ENCODE peak calls at places on chromosome 18, in five cellular contexts. One of them, this sample, is unnamed.

GRCh38 chr18:12403601-12404506 is 3.9 kb upstream of the PRELID3A start:
- DNase-seq in GM06990: no peak
- DNase-seq in transverse colon: no peak
- DNase-seq in OCI-LY7: no peak
- DNase-seq in K562: peak; percentile 55
- DNase-seq in this sample: peak; percentile 74

GRCh38 chr18:51273435-51273834 is 76.0 kb upstream of the MEX3C start:
- DNase-seq in GM06990: no peak
- DNase-seq in transverse colon: no peak
- DNase-seq in OCI-LY7: no peak
- DNase-seq in K562: no peak
- DNase-seq in this sample: no peak

GRCh38 chr18:55509631-55510372 is 78.2 kb downstream of the TCF4 start:
- DNase-seq in GM06990: peak; percentile 16
- DNase-seq in transverse colon: no peak
- DNase-seq in OCI-LY7: peak; percentile 53
- DNase-seq in K562: no peak
- DNase-seq in this sample: peak; percentile 92

GRCh38 chr18:77065221-77065981 is 67.2 kb downstream of the MBP start:
- DNase-seq in GM06990: peak; percentile 71
- DNase-seq in transverse colon: no peak
- DNase-seq in OCI-LY7: no peak
- DNase-seq in K562: no peak
- DNase-seq in this sample: peak; percentile 94

GRCh38 chr18:11150271-11150615 is 874 bp upstream of the PIEZO2 start:
- DNase-seq in GM06990: no peak
- DNase-seq in transverse colon: no peak
- DNase-seq in OCI-LY7: no peak
- DNase-seq in K562: no peak
- DNase-seq in this sample: no peak

GRCh38 chr18:74784791-74785190 is 187.1 kb downstream of the ZNF407 start:
- DNase-seq in GM06990: no peak
- DNase-seq in transverse colon: no peak
- DNase-seq in OCI-LY7: no peak
- DNase-seq in K562: no peak
- DNase-seq in this sample: no peak

GRCh38 chr18:7202119-7202680 is 28.7 kb upstream of the LRRC30 start:
- DNase-seq in GM06990: no peak
- DNase-seq in transverse colon: no peak
- DNase-seq in OCI-LY7: no peak
- DNase-seq in K562: no peak
- DNase-seq in this sample: no peak

GRCh38 chr18:3388323-3388722 is 61.6 kb upstream of the TGIF1 start:
- DNase-seq in GM06990: no peak
- DNase-seq in transverse colon: no peak
- DNase-seq in OCI-LY7: no peak
- DNase-seq in K562: no peak
- DNase-seq in this sample: no peak

GRCh38 chr18:11873670-11874340 is 22.6 kb downstream of the CHMP1B start:
- DNase-seq in GM06990: no peak
- DNase-seq in transverse colon: no peak
- DNase-seq in OCI-LY7: no peak
- DNase-seq in K562: no peak
- DNase-seq in this sample: no peak

GRCh38 chr18:41751161-41751560 is 203.9 kb upstream of the PIK3C3 start:
- DNase-seq in GM06990: no peak
- DNase-seq in transverse colon: no peak
- DNase-seq in OCI-LY7: no peak
- DNase-seq in K562: no peak
- DNase-seq in this sample: no peak

GRCh38 chr18:34493566-34494358 is 216.3 kb upstream of the DTNA start:
- DNase-seq in GM06990: peak; percentile 76
- DNase-seq in transverse colon: no peak
- DNase-seq in OCI-LY7: no peak
- DNase-seq in K562: no peak
- DNase-seq in this sample: peak; percentile 15

GRCh38 chr18:75160315-75160714 is 48.6 kb downstream of the PTGR3 start:
- DNase-seq in GM06990: no peak
- DNase-seq in transverse colon: no peak
- DNase-seq in OCI-LY7: no peak
- DNase-seq in K562: no peak
- DNase-seq in this sample: no peak

GRCh38 chr18:42578781-42579180 is 536.7 kb downstream of the RIT2 start:
- DNase-seq in GM06990: no peak
- DNase-seq in transverse colon: no peak
- DNase-seq in OCI-LY7: no peak
- DNase-seq in K562: no peak
- DNase-seq in this sample: peak; percentile 19

GRCh38 chr18:4412286-4412685 is 42.8 kb downstream of the DLGAP1 start:
- DNase-seq in GM06990: no peak
- DNase-seq in transverse colon: no peak
- DNase-seq in OCI-LY7: no peak
- DNase-seq in K562: no peak
- DNase-seq in this sample: no peak

GRCh38 chr18:49177812-49178211 is 227.0 kb upstream of the SMAD7 start:
- DNase-seq in GM06990: no peak
- DNase-seq in transverse colon: no peak
- DNase-seq in OCI-LY7: no peak
- DNase-seq in K562: no peak
- DNase-seq in this sample: peak; percentile 80

GRCh38 chr18:76721207-76721996 is 101.0 kb upstream of the ZNF236 start:
- DNase-seq in GM06990: no peak
- DNase-seq in transverse colon: no peak
- DNase-seq in OCI-LY7: no peak
- DNase-seq in K562: no peak
- DNase-seq in this sample: no peak

GRCh38 chr18:48031011-48031480 is 100.6 kb upstream of the SMAD2 start:
- DNase-seq in GM06990: no peak
- DNase-seq in transverse colon: peak; percentile 57
- DNase-seq in OCI-LY7: peak; percentile 12
- DNase-seq in K562: peak; percentile 40
- DNase-seq in this sample: peak; percentile 42

GRCh38 chr18:25177631-25178030 is 174.3 kb downstream of the ZNF521 start:
- DNase-seq in GM06990: no peak
- DNase-seq in transverse colon: no peak
- DNase-seq in OCI-LY7: no peak
- DNase-seq in K562: no peak
- DNase-seq in this sample: no peak

GRCh38 chr18:35998967-35999366 is 26.5 kb downstream of the RMP24 start:
- DNase-seq in GM06990: no peak
- DNase-seq in transverse colon: no peak
- DNase-seq in OCI-LY7: peak; percentile 6
- DNase-seq in K562: peak; percentile 43
- DNase-seq in this sample: no peak

GRCh38 chr18:61651145-61651879 is 241.5 kb downstream of the RNF152 start:
- DNase-seq in GM06990: no peak
- DNase-seq in transverse colon: no peak
- DNase-seq in OCI-LY7: no peak
- DNase-seq in K562: no peak
- DNase-seq in this sample: no peak

GRCh38 chr18:55457028-55457427 is 131.0 kb downstream of the TCF4 start:
- DNase-seq in GM06990: no peak
- DNase-seq in transverse colon: no peak
- DNase-seq in OCI-LY7: no peak
- DNase-seq in K562: no peak
- DNase-seq in this sample: no peak

GRCh38 chr18:12921178-12921577 is 26.6 kb upstream of the SEH1L start:
- DNase-seq in GM06990: no peak
- DNase-seq in transverse colon: no peak
- DNase-seq in OCI-LY7: no peak
- DNase-seq in K562: no peak
- DNase-seq in this sample: no peak

DNA sequence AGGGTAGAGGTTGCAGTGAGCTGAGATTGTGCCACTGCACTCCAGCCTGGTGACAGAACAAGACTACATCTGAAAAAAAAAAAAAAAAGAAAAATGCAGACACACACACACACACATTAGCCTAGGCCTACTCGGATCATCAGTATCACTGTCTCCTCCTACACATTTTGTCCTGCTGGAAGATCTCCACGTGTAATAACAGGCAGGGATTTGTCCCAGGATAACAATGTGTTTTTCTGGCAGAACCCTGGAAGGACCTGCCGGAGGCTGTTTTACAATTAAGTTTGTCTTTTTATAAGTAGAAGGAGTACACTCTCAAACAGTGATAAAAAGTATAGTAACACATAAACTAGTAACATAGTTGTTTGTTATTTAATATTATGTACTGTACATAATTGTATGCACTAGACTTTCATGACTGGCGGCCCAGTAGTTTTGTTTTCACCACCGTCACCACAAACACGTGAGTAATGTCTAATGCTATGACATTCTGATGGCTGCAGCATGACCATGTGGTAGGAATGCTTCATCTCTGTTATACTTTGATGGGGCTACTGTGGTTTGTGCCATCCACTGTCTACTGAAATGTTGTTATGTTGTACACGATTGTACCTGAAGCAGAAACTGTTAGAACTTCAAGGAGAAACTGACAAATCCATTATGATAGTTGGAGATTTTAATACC is 130.6 kb downstream of the ATP9B start:
- DNase-seq in GM06990: no peak
- DNase-seq in transverse colon: no peak
- DNase-seq in OCI-LY7: no peak
- DNase-seq in K562: no peak
- DNase-seq in this sample: peak; percentile 10
- TF ChIP-seq CTCF in GM06990: no peak
- TF ChIP-seq CTCF in transverse colon: no peak
- TF ChIP-seq CTCF in OCI-LY7: no peak
- TF ChIP-seq CTCF in K562: no peak
- TF ChIP-seq CTCF in this sample: no peak

GRCh38 chr18:58576641-58577251 is 52.1 kb downstream of the ALPK2 start:
- DNase-seq in GM06990: no peak
- DNase-seq in transverse colon: no peak
- DNase-seq in OCI-LY7: no peak
- DNase-seq in K562: no peak
- DNase-seq in this sample: peak; percentile 65
- H3K4me3 ChIP-seq in GM06990: no peak overlapping the region
- H3K4me3 ChIP-seq in transverse colon: no peak overlapping the region
- H3K4me3 ChIP-seq in OCI-LY7: no peak overlapping the region
- H3K4me3 ChIP-seq in K562: no peak overlapping the region
- H3K4me3 ChIP-seq in this sample: peak overlapping the region; percentile 50

DNA sequence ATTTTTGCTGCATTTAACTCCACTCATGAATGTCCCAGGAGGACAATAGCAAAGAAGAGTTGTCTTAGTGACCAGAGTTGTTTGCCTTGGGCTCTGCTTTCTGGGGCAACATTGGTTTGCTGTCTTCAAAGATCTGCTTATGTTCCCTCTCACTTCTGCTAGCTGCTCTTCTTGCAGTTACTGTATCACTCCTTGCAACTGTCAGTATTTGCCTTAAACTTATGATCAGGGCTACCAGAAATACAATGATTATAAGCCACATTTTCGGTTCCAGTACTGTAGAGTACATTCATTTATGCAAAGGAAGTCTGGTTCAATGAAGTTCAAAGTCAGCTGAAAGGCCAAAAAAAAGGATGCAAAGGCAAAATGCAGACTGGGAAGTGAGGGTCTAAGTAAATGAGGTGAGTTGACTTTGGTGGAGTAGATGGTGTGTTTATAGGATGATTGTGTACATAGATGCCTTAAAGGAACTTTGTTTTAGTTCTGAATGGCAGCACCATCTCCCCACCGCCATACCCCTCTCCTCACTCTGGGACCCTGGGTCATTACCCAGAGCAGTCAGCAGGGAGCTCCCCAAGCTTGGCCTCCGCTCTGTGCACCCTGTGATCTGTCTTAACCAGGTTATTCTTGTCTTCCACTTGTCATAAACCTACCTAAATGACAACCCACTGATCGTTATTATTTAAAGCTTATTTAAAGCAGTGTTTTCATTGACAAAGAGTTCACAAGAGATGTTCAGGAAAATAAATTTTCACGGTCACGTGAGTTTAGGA is 236.0 kb downstream of the DOK6 start:
- DNase-seq in GM06990: no peak
- DNase-seq in transverse colon: no peak
- DNase-seq in OCI-LY7: no peak
- DNase-seq in K562: no peak
- DNase-seq in this sample: no peak
- TF ChIP-seq CTCF in GM06990: peak; percentile 41
- TF ChIP-seq CTCF in transverse colon: no peak
- TF ChIP-seq CTCF in OCI-LY7: no peak
- TF ChIP-seq CTCF in K562: no peak
- TF ChIP-seq CTCF in this sample: no peak

GRCh38 chr18:26657618-26658581 is 109.5 kb upstream of the KCTD1 start:
- DNase-seq in GM06990: no peak
- DNase-seq in transverse colon: no peak
- DNase-seq in OCI-LY7: no peak
- DNase-seq in K562: no peak
- DNase-seq in this sample: no peak
- H3K4me3 ChIP-seq in GM06990: peak overlapping the region; percentile 62
- H3K4me3 ChIP-seq in transverse colon: peak overlapping the region; percentile 90
- H3K4me3 ChIP-seq in OCI-LY7: no peak overlapping the region
- H3K4me3 ChIP-seq in K562: no peak overlapping the region
- H3K4me3 ChIP-seq in this sample: peak overlapping the region; percentile 66

GRCh38 chr18:46291149-46291548 is 187.0 kb downstream of the HAUS1 start:
- DNase-seq in GM06990: no peak
- DNase-seq in transverse colon: no peak
- DNase-seq in OCI-LY7: peak; percentile 3
- DNase-seq in K562: no peak
- DNase-seq in this sample: no peak
- TF ChIP-seq CTCF in GM06990: no peak
- TF ChIP-seq CTCF in transverse colon: no peak
- TF ChIP-seq CTCF in OCI-LY7: no peak
- TF ChIP-seq CTCF in K562: peak; percentile 19
- TF ChIP-seq CTCF in this sample: no peak

GRCh38 chr18:72866901-72867701 is 686 bp downstream of the NETO1 start:
- DNase-seq in GM06990: no peak
- DNase-seq in transverse colon: no peak
- DNase-seq in OCI-LY7: no peak
- DNase-seq in K562: no peak
- DNase-seq in this sample: peak; percentile 49

GRCh38 chr18:72867721-72868665 is at the start of gene NETO1:
- DNase-seq in GM06990: no peak
- DNase-seq in transverse colon: no peak
- DNase-seq in OCI-LY7: no peak
- DNase-seq in K562: no peak
- DNase-seq in this sample: peak; percentile 49

GRCh38 chr18:72869786-72870185 is 2.0 kb upstream of the NETO1 start:
- DNase-seq in GM06990: no peak
- DNase-seq in transverse colon: no peak
- DNase-seq in OCI-LY7: no peak
- DNase-seq in K562: no peak
- DNase-seq in this sample: peak; percentile 29

GRCh38 chr18:72871091-72871490 is 3.3 kb upstream of the NETO1 start:
- DNase-seq in GM06990: no peak
- DNase-seq in transverse colon: no peak
- DNase-seq in OCI-LY7: no peak
- DNase-seq in K562: no peak
- DNase-seq in this sample: peak; percentile 52

GRCh38 chr18:72868666-72869661 is 1.2 kb upstream of the NETO1 start:
- DNase-seq in GM06990: no peak
- DNase-seq in transverse colon: no peak
- DNase-seq in OCI-LY7: no peak
- DNase-seq in K562: no peak
- DNase-seq in this sample: peak; percentile 25
- H3K4me3 ChIP-seq in GM06990: peak overlapping the region; percentile 22
- H3K4me3 ChIP-seq in transverse colon: peak overlapping the region; percentile 26
- H3K4me3 ChIP-seq in OCI-LY7: no peak overlapping the region
- H3K4me3 ChIP-seq in K562: no peak overlapping the region
- H3K4me3 ChIP-seq in this sample: peak overlapping the region; percentile 65

This sample was measured in astrocyte of the spinal cord.